ENCODE peak calls at places on chromosome 12, in six cellular contexts. N is HCT116, E is GM23248, V is PC-3, Q is neural progenitor cell, W is hepatocyte. L is an unnamed sample.

GRCh38 chr12:120194534-120195395 is at the start of gene GCN1:
- DNase-seq in E (peak), Q (peak), V (peak), W (peak), N (peak), L (peak)

GRCh38 chr12:100187857-100188519 is 12.6 kb upstream of the ACTR6 start:
- DNase-seq in E (no peak), Q (no peak), W (no peak), V (no peak), N (no peak), L (no peak)

GRCh38 chr12:129762436-129762835 is 141.4 kb downstream of the TMEM132D start:
- DNase-seq in E (no peak), N (no peak), W (no peak), V (no peak), Q (no peak), L (no peak)

GRCh38 chr12:66269757-66270383 is 32.4 kb upstream of the HELB start:
- DNase-seq in Q (peak), E (peak), N (peak), V (peak), W (peak), L (peak)

GRCh38 chr12:100956311-100956852 is 161.8 kb downstream of the ANO4 start:
- DNase-seq in V (no peak), N (no peak), E (no peak), W (peak), Q (no peak), L (peak)

GRCh38 chr12:131066886-131067490 is 113.3 kb downstream of the ADGRD1 start:
- DNase-seq in E (no peak), Q (no peak), W (no peak), N (no peak), V (no peak), L (no peak)

GRCh38 chr12:100545092-100545491 is 28.4 kb upstream of the GAS2L3 start:
- DNase-seq in Q (no peak), W (no peak), N (no peak), V (peak), E (no peak), L (no peak)

GRCh38 chr12:112879191-112879705 is 27.5 kb upstream of the OAS1 start:
- DNase-seq in Q (no peak), W (no peak), E (no peak), N (no peak), V (no peak), L (no peak)

GRCh38 chr12:30753761-30754382 is 879 bp downstream of the CAPRIN2 start:
- DNase-seq in Q (peak), V (peak), N (no peak), W (peak), E (peak), L (peak)

GRCh38 chr12:122411537-122411936 is 10.9 kb downstream of the CLIP1 start:
- DNase-seq in V (no peak), E (no peak), Q (no peak), W (no peak), N (no peak), L (no peak)

GRCh38 chr12:5374691-5375090 is 57.2 kb upstream of the NTF3 start:
- DNase-seq in Q (no peak), W (no peak), V (no peak), N (no peak), E (no peak), L (no peak)

GRCh38 chr12:91610561-91610960 is 427.9 kb upstream of the DCN start:
- DNase-seq in Q (no peak), E (no peak), N (no peak), W (no peak), V (no peak), L (no peak)

GRCh38 chr12:53004178-53004577 is 2.1 kb upstream of the EIF4B start:
- DNase-seq in N (no peak), E (peak), V (peak), W (no peak), Q (peak), L (no peak)

GRCh38 chr12:120218680-120219606 is 18.0 kb upstream of the RPLP0 start:
- DNase-seq in N (no peak), W (no peak), V (no peak), E (no peak), Q (no peak), L (no peak)

GRCh38 chr12:54199034-54199433 is 10.2 kb upstream of the SMUG1 start:
- DNase-seq in Q (no peak), N (no peak), W (no peak), V (no peak), E (no peak), L (no peak)

GRCh38 chr12:125431516-125431915 is 366.3 kb downstream of the AACS start:
- DNase-seq in E (no peak), W (no peak), Q (no peak), V (no peak), N (no peak), L (no peak)
- TF ChIP-seq EZH2phosphoT487 in E (no peak), W (no peak), Q (no peak), V (no peak), N (no peak), L (no peak)

GRCh38 chr12:949337-950099 is at the start of gene RAD52:
- DNase-seq in V (peak), W (peak), E (peak), Q (peak), N (peak), L (peak)
- TF ChIP-seq EZH2 in V (no peak), W (no peak), E (no peak), Q (peak), N (no peak), L (no peak)

GRCh38 chr12:108430926-108431325 is 84.2 kb upstream of the FICD start:
- DNase-seq in V (no peak), E (no peak), W (no peak), Q (no peak), N (no peak), L (no peak)

GRCh38 chr12:108432423-108432822 is 82.7 kb upstream of the FICD start:
- DNase-seq in N (no peak), E (no peak), V (no peak), W (no peak), Q (no peak), L (no peak)

GRCh38 chr12:108425238-108425795 is 86.2 kb upstream of the CMKLR1 start:
- DNase-seq in V (no peak), N (no peak), E (peak), W (no peak), Q (peak), L (no peak)

GRCh38 chr12:108424816-108425215 is 85.7 kb upstream of the CMKLR1 start:
- DNase-seq in E (peak), V (no peak), W (no peak), N (no peak), Q (no peak), L (no peak)

DNA sequence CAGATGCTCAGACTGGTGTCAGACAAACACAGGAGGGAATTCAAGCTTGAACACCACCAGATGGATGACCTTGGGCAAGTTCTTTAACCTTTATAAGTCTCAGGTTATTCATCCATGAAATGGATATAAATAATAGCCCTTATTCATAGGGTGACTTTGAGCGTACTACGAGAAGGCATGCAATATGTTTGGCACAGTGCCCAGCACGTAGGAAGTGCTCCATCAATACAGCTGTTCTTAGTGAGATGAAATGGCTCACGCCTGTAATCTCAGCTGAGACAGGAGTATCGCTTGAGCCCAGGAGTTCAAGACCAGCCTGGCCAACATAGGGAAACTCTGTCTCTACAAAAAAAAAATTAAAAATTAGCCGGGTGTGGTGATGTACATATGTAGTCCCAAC is 84.8 kb upstream of the FICD start:
- DNase-seq in E (peak), W (no peak), Q (no peak), N (no peak), V (no peak), L (no peak)
- TF ChIP-seq EZH2phosphoT487 in E (no peak), W (no peak), Q (no peak), N (no peak), V (no peak), L (no peak)

GRCh38 chr12:44875954-44876553 is at the start of gene NELL2:
- DNase-seq in W (peak), N (no peak), E (peak), Q (peak), V (peak), L (peak)
- TF ChIP-seq EZH2 in W (no peak), N (no peak), E (peak), Q (no peak), V (peak), L (no peak)

GRCh38 chr12:55724940-55725309 is 3.9 kb downstream of the CD63 start:
- DNase-seq in N (no peak), E (peak), W (no peak), Q (no peak), V (no peak), L (no peak)
- TF ChIP-seq EZH2phosphoT487 in N (no peak), E (no peak), W (no peak), Q (no peak), V (no peak), L (no peak)

GRCh38 chr12:93203361-93203760 is 174.4 kb upstream of the NUDT4 start:
- DNase-seq in Q (no peak), N (no peak), W (no peak), E (no peak), V (no peak), L (no peak)
- TF ChIP-seq EZH2 in Q (no peak), N (no peak), W (no peak), E (no peak), V (no peak), L (no peak)

DNA sequence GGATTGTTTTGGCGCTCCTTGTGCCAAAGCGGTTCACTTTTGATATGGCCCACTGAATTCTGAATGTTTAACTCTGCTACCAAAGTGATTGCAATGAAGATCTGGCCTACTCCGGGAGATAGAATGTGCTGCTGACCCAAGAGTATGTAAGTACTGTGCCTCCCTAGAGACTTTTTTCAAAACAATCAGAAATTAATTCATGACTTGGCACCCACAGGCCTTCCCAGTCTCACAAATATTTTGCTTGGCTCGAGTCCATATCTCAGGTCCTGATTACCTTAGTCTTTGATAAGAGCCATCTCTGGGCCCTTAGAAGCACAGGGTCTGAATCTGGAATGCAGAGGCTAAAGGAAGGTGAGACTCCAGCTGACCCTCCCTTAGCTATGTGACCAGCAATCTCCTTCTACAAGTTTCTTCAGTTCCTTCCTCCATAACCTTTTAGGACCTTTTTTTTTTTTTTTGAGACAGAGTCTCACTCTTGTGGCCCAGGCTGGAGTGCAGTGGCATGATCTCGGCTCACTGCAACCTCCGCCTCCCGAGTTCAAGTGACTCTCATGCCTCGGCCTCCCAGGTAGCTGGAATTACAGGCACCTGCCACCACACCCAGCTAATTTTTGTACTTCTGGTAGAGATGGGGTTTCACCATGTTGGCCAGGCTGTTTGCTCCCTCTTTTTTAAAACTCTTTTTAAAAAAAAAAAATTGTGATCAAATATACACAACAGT is 49.5 kb upstream of the METAP2 start:
- DNase-seq in V (no peak), N (peak), W (no peak), Q (no peak), E (no peak), L (no peak)
- TF ChIP-seq EZH2phosphoT487 in V (no peak), N (no peak), W (no peak), Q (no peak), E (no peak), L (no peak)

GRCh38 chr12:27332407-27333310 is at the start of gene BMAL2:
- DNase-seq in N (no peak), E (peak), V (peak), W (peak), Q (peak), L (peak)
- TF ChIP-seq EZH2 in N (no peak), E (no peak), V (no peak), W (no peak), Q (no peak), L (no peak)

L was measured in MM.1S.